ENCODE peak calls at places on chromosomes 13 and 19, in four cellular contexts. B is keratinocyte, R is colonic mucosa, N is tibial artery. D is an unnamed sample.

GRCh38 chr13:60970736-60971135 is 444.9 kb downstream of the PCDH20 start:
- DNase-seq in R (no peak), B (no peak), N (no peak), D (no peak)

GRCh38 chr19:42093505-42093904 is 17.5 kb downstream of the ZNF574 start:
- DNase-seq in B (no peak), R (no peak), N (no peak), D (no peak)

GRCh38 chr13:37716796-37717195 is 118.2 kb upstream of the POSTN start:
- DNase-seq in N (no peak), B (no peak), R (no peak), D (no peak)

GRCh38 chr13:35954207-35954560 is 177.0 kb downstream of the DCLK1 start:
- DNase-seq in B (no peak), N (no peak), R (no peak), D (no peak)

GRCh38 chr13:108919036-108919907 is 289.9 kb downstream of the MYO16 start:
- DNase-seq in B (no peak), R (peak), N (no peak), D (no peak)

GRCh38 chr13:112978561-112979405 is 9.8 kb downstream of the MCF2L start:
- DNase-seq in B (no peak), N (no peak), R (no peak), D (no peak)

GRCh38 chr13:37870895-37871550 is 1.5 kb upstream of the TRPC4 start:
- DNase-seq in B (no peak), R (no peak), N (no peak), D (no peak)

GRCh38 chr13:37127706-37128241 is 22.3 kb upstream of the CSNK1A1L start:
- DNase-seq in R (no peak), N (peak), B (no peak), D (peak)

GRCh38 chr13:26377038-26377437 is 123.1 kb downstream of the CDK8 start:
- DNase-seq in B (no peak), R (no peak), N (no peak), D (no peak)

GRCh38 chr13:18998389-18998788 is 183.2 kb downstream of the TUBA3C start:
- DNase-seq in N (no peak), B (no peak), R (no peak), D (no peak)

GRCh38 chr19:40165362-40165937 is 25.8 kb upstream of the MAP3K10 start:
- DNase-seq in B (no peak), N (peak), R (peak), D (no peak)

GRCh38 chr13:48263196-48263595 is 30.2 kb downstream of the ITM2B start:
- DNase-seq in R (no peak), B (no peak), N (no peak), D (no peak)

GRCh38 chr19:18749362-18750231 is 41.5 kb downstream of the COMP start:
- DNase-seq in N (no peak), B (no peak), R (no peak), D (no peak)

GRCh38 chr13:114111577-114111976 is 20.8 kb downstream of the RASA3 start:
- DNase-seq in R (no peak), B (no peak), N (peak), D (no peak)

GRCh38 chr13:36750461-36750860 is 68.6 kb upstream of the RFXAP start:
- DNase-seq in N (no peak), R (no peak), B (no peak), D (no peak)

DNA sequence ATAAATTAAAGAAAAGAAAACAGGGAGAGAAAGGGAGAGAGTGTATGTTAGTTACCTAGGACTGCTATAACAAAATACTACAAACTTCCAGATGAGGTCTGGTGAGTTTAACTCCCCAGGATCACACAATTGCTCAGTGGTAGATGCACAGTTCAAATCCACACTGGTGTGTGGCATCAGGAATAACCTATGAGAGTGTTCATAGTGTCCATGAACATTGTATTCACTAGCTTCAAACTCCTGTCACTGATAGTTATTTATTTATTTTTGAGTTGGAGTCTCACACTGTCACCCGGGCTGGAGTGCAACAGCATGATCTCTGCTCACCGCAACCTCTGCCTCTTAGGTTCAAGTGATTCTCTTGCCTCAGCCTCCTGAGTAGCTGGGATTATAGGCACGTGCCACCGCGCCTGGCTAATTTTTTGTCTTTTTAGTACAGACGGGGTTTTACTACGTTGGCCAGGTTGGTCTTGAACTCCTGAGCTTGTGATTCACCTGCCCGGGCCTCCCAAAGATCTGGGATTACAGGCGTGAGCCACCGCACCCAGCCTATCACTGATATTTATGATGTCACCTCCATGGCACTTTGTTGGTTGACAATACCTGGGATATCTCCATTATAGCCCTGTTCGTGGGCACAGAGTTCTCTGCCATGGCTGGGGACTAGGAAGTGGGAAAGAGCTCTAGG is at the start of gene NFILZ:
- DNase-seq in N (no peak), R (no peak), B (no peak), D (no peak)
- H3K4me3 ChIP-seq in N (no peak), R (no peak), B (no peak), D (no peak)

DNA sequence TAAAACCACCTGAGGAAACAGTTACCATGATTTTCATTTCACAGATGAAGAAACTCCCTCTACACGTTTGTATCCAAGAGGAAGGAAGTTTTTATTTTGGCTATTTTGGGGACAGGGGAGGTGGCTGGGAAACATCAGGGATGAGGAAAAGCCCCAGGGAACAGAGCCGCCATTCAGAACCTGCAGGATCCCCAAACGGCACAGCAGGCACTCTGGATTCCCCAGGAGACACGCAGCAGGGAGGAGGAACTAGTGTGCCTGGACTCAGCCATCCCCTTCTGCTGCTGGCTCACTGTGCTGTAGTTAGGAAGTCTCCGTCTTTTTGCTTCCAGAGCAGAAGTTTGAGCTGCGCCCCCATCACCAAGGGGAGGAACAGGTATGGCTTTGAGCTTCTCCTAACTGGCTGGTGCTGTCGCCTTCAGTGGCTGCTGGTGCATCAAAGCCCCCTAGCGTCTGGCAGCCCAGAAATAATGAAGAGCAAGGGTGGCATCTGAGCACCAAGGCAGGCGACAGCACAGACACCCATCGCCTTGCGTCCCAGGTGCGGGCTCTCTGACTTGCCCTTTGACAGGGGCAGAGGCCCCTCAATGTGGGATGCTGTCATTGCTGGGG is 4.2 kb downstream of the NAPA start:
- DNase-seq in N (no peak), B (no peak), R (no peak), D (no peak)
- TF ChIP-seq CTCF in N (no peak), B (no peak), R (no peak), D (no peak)

DNA sequence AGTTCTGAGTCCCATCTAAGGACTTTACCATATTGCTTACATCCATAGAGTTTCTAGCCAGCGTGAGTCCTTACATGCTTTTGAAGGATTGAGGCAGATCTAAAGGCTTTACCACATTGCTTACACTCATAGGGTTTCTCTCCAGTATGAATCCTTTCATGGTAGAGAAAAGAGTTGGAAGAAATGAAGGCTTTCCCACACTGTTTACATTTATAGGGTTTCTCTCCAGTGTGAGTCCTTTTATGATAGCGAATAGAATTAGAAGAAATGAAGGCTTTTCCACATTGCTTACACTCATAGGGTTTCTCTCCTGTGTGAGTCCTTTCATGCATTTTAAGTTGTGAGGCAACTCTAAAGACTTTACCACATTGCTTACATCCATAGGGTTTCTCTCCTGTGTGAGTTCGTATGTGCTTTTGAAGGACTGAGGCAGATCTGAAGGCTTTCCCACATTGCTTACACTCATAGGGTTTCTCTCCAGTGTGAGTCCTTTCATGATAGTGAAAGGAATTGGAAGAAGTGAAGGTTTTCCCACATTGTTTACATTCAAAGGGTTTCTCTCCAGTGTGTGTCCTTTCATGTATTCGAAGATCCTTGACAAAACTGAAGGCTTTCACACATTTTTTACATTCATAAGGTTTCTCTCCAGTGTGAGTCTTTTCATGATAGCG is 8.4 kb upstream of the ZNF433 start:
- DNase-seq in B (no peak), R (no peak), N (no peak), D (no peak)
- H3K4me3 ChIP-seq in B (no peak), R (no peak), N (no peak), D (no peak)

GRCh38 chr13:111153977-111154332 is 38.8 kb downstream of the ARHGEF7 start:
- DNase-seq in N (peak), B (no peak), R (peak), D (no peak)
- TF ChIP-seq CTCF in N (peak), B (no peak), R (no peak), D (peak)

DNA sequence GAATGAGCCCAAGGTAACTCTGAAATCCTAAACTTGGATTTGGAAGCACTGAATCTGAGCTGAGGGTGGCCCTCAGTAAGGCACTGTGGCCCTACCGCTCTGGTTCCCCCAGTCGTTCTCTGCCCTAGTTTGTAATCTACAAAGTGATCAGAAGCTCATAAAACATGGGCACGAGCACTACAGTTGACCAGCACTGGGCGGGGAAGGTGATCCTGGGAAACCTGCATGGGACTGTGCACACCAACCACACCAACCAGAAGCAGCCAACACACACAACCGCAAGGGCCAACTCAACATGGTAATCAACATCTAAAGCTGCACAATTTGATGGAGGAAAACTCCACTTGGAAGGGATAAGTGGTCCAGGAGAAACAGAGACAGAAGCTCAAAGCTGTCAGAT is 22.9 kb downstream of the SLC7A1 start:
- DNase-seq in B (no peak), N (no peak), R (peak), D (no peak)
- H3K4me3 ChIP-seq in B (no peak), N (no peak), R (no peak), D (no peak)